ENCODE peak calls at places on chromosome 22, in eight cellular contexts. O is RWPE1, Q is Ammon's horn, Z is dorsolateral prefrontal cortex, D is SJSA1, K is HS-27A, X is lung microvascular endothelial cell, Y is AG09309. V is an unnamed sample.

GRCh38 chr22:38843716-38844660 is at the start of gene NPTXR:
- DNase-seq in K (no peak), O (peak), X (peak), Z (no peak), Q (peak), D (peak), Y (no peak), V (no peak)

GRCh38 chr22:46737105-46737975 is 712 bp downstream of the CERK start:
- DNase-seq in Y (no peak), Q (no peak), O (peak), K (no peak), X (peak), D (no peak), Z (no peak), V (no peak)

GRCh38 chr22:27687984-27688545 is 113.5 kb downstream of the MN1 start:
- DNase-seq in D (no peak), Q (no peak), K (no peak), O (no peak), X (no peak), Z (no peak), Y (no peak), V (no peak)

GRCh38 chr22:38417252-38418060 is 37.5 kb downstream of the KCNJ4 start:
- DNase-seq in Z (peak), K (no peak), Q (no peak), X (no peak), Y (no peak), D (peak), O (no peak), V (no peak)

GRCh38 chr22:29337631-29338284 is 22.3 kb upstream of the RASL10A start:
- DNase-seq in K (no peak), O (no peak), Y (no peak), D (no peak), Q (no peak), Z (no peak), X (no peak), V (no peak)

GRCh38 chr22:30062934-30063333 is 17.3 kb upstream of the HORMAD2 start:
- DNase-seq in K (no peak), Y (no peak), O (no peak), X (no peak), Z (no peak), Q (no peak), D (no peak), V (no peak)

GRCh38 chr22:25746012-25746373 is 4.0 kb downstream of the MYO18B start:
- DNase-seq in Q (no peak), Y (peak), Z (no peak), X (peak), K (no peak), O (peak), D (no peak), V (no peak)

GRCh38 chr22:24985824-24986214 is 33.3 kb downstream of the KIAA1671 start:
- DNase-seq in O (peak), Y (no peak), Z (no peak), D (peak), Q (no peak), K (peak), X (peak), V (peak)

GRCh38 chr22:32607086-32607485 is 132.5 kb downstream of the FBXO7 start:
- DNase-seq in Z (no peak), D (no peak), Q (no peak), X (no peak), Y (no peak), K (no peak), O (no peak), V (no peak)

GRCh38 chr22:35620624-35621245 is 3.6 kb upstream of the MB start:
- DNase-seq in Z (no peak), D (no peak), Y (no peak), X (peak), O (no peak), K (no peak), Q (peak), V (no peak)

GRCh38 chr22:19419086-19419463 is 12.5 kb downstream of the HIRA start:
- DNase-seq in X (no peak), D (no peak), Z (no peak), Y (no peak), Q (no peak), O (no peak), K (no peak), V (no peak)

GRCh38 chr22:29914165-29914564 is 31.2 kb downstream of the MTMR3 start:
- DNase-seq in X (no peak), Q (no peak), O (peak), D (peak), K (no peak), Z (no peak), Y (peak), V (peak)

GRCh38 chr22:42283288-42284229 is 13.1 kb upstream of the TCF20 start:
- DNase-seq in Z (peak), D (no peak), K (no peak), Q (peak), X (no peak), O (no peak), Y (no peak), V (no peak)

GRCh38 chr22:34105461-34106062 is 185.3 kb upstream of the LARGE1 start:
- DNase-seq in Y (no peak), K (no peak), D (peak), X (peak), O (no peak), Z (peak), Q (peak), V (no peak)

GRCh38 chr22:20567993-20568417 is 60.6 kb downstream of the MED15 start:
- DNase-seq in Y (no peak), X (no peak), K (no peak), O (no peak), Z (no peak), D (no peak), Q (no peak), V (no peak)

GRCh38 chr22:23220485-23221350 is 40.4 kb downstream of the BCR start:
- DNase-seq in O (no peak), D (no peak), X (no peak), Q (no peak), K (no peak), Y (no peak), Z (no peak), V (no peak)

GRCh38 chr22:23767673-23768548 is at the start of gene CHCHD10:
- DNase-seq in K (no peak), X (peak), Y (no peak), Z (peak), D (peak), O (peak), Q (peak), V (no peak)

GRCh38 chr22:41687901-41688364 is 734 bp downstream of the SNU13 start:
- DNase-seq in Y (no peak), X (peak), D (no peak), Z (no peak), K (no peak), O (no peak), Q (no peak), V (no peak)

GRCh38 chr22:26484360-26484706 is 656 bp downstream of the SRRD start:
- DNase-seq in D (no peak), Z (no peak), O (no peak), X (peak), K (no peak), Q (no peak), Y (no peak), V (no peak)

GRCh38 chr22:38657248-38657909 is 941 bp downstream of the CBY1 start:
- DNase-seq in D (no peak), Q (no peak), Y (no peak), X (peak), K (no peak), O (peak), Z (no peak), V (no peak)

GRCh38 chr22:29309332-29310064 is 3.0 kb downstream of the GAS2L1 start:
- DNase-seq in D (peak), K (no peak), Y (no peak), O (no peak), Q (no peak), Z (peak), X (peak), V (no peak)

GRCh38 chr22:49827853-49828598 is at the start of gene BRD1:
- DNase-seq in Q (peak), O (peak), Y (no peak), D (peak), X (peak), Z (no peak), K (no peak), V (no peak)

GRCh38 chr22:49103314-49104052 is 724.2 kb downstream of the BRD1 start:
- DNase-seq in Q (peak), X (no peak), Z (no peak), K (no peak), O (no peak), D (no peak), Y (no peak), V (no peak)

GRCh38 chr22:28297504-28297903 is 378.4 kb upstream of the PITPNB start:
- DNase-seq in D (no peak), Z (peak), Y (no peak), Q (peak), X (no peak), O (no peak), K (no peak), V (no peak)

GRCh38 chr22:37485006-37485713 is 1.0 kb downstream of the MFNG start:
- DNase-seq in K (no peak), X (peak), Q (peak), O (no peak), Z (no peak), D (no peak), Y (no peak), V (no peak)

GRCh38 chr22:18024276-18024939 is at the start of gene MICAL3:
- DNase-seq in D (peak), Y (no peak), K (no peak), Q (peak), Z (peak), X (peak), O (peak), V (no peak)

GRCh38 chr22:25497269-25497668 is 67.2 kb upstream of the GRK3 start:
- DNase-seq in Q (no peak), Y (no peak), X (no peak), K (no peak), O (no peak), Z (no peak), D (no peak), V (no peak)

GRCh38 chr22:25875461-25875860 is 133.5 kb downstream of the MYO18B start:
- DNase-seq in Y (no peak), O (no peak), X (no peak), D (no peak), Q (no peak), Z (no peak), K (no peak), V (no peak)

GRCh38 chr22:41943661-41944209 is 3.2 kb downstream of the CENPM start:
- DNase-seq in O (no peak), X (peak), Z (no peak), Q (no peak), Y (no peak), D (no peak), K (no peak), V (no peak)

GRCh38 chr22:46841528-46841927 is 79.1 kb downstream of the TBC1D22A start:
- DNase-seq in Q (no peak), D (no peak), O (no peak), Z (no peak), K (no peak), Y (no peak), X (no peak), V (no peak)